ENCODE peak calls at places on chromosomes 5 and 9, in five cellular contexts. One of them, this sample, is unnamed.
A peak's percentile ranks its signal among the peaks of the same experiment; 100 is the strongest.

GRCh38 chr5:14581333-14581890 is at the start of gene OTULINL:
- DNase-seq in gastrocnemius medialis: peak; percentile 68
- DNase-seq in stimulated activated CD4-positive, alpha-beta T cell treated with anti-CD3 and anti-CD28 coated beads, Interleukin-4, amount 100 ng/mL, for 1 hour: peak; percentile 91
- DNase-seq in ELF-1: peak; percentile 78
- DNase-seq in body of pancreas: peak; percentile 91
- DNase-seq in this sample: peak; percentile 92

GRCh38 chr9:17725399-17726010 is 146.6 kb downstream of the SH3GL2 start:
- DNase-seq in stimulated activated CD4-positive, alpha-beta T cell treated with anti-CD3 and anti-CD28 coated beads, Interleukin-4, amount 100 ng/mL, for 1 hour: no peak
- DNase-seq in ELF-1: no peak
- DNase-seq in body of pancreas: no peak
- DNase-seq in gastrocnemius medialis: no peak
- DNase-seq in this sample: no peak

GRCh38 chr5:45697211-45697610 is 1.0 kb upstream of the HCN1 start:
- DNase-seq in gastrocnemius medialis: no peak
- DNase-seq in stimulated activated CD4-positive, alpha-beta T cell treated with anti-CD3 and anti-CD28 coated beads, Interleukin-4, amount 100 ng/mL, for 1 hour: no peak
- DNase-seq in body of pancreas: no peak
- DNase-seq in ELF-1: no peak
- DNase-seq in this sample: no peak

GRCh38 chr9:133443982-133444381 is 15.8 kb upstream of the CACFD1 start:
- DNase-seq in stimulated activated CD4-positive, alpha-beta T cell treated with anti-CD3 and anti-CD28 coated beads, Interleukin-4, amount 100 ng/mL, for 1 hour: no peak
- DNase-seq in ELF-1: no peak
- DNase-seq in gastrocnemius medialis: no peak
- DNase-seq in body of pancreas: no peak
- DNase-seq in this sample: no peak

GRCh38 chr5:69231851-69232250 is 2.8 kb upstream of the CDK7 start:
- DNase-seq in stimulated activated CD4-positive, alpha-beta T cell treated with anti-CD3 and anti-CD28 coated beads, Interleukin-4, amount 100 ng/mL, for 1 hour: no peak
- DNase-seq in ELF-1: no peak
- DNase-seq in body of pancreas: no peak
- DNase-seq in gastrocnemius medialis: no peak
- DNase-seq in this sample: no peak

GRCh38 chr9:86350006-86350755 is 4.0 kb downstream of the TUT7 start:
- DNase-seq in body of pancreas: no peak
- DNase-seq in stimulated activated CD4-positive, alpha-beta T cell treated with anti-CD3 and anti-CD28 coated beads, Interleukin-4, amount 100 ng/mL, for 1 hour: no peak
- DNase-seq in ELF-1: no peak
- DNase-seq in gastrocnemius medialis: no peak
- DNase-seq in this sample: no peak

GRCh38 chr9:107358867-107359440 is 75.9 kb downstream of the RAD23B start:
- DNase-seq in gastrocnemius medialis: no peak
- DNase-seq in stimulated activated CD4-positive, alpha-beta T cell treated with anti-CD3 and anti-CD28 coated beads, Interleukin-4, amount 100 ng/mL, for 1 hour: no peak
- DNase-seq in body of pancreas: no peak
- DNase-seq in ELF-1: peak; percentile 52
- DNase-seq in this sample: no peak

GRCh38 chr9:70947086-70947485 is 174.3 kb downstream of the TRPM3 start:
- DNase-seq in ELF-1: no peak
- DNase-seq in body of pancreas: no peak
- DNase-seq in gastrocnemius medialis: no peak
- DNase-seq in stimulated activated CD4-positive, alpha-beta T cell treated with anti-CD3 and anti-CD28 coated beads, Interleukin-4, amount 100 ng/mL, for 1 hour: no peak
- DNase-seq in this sample: no peak

GRCh38 chr5:10935536-10935935 is 174.5 kb upstream of the DAP start:
- DNase-seq in ELF-1: no peak
- DNase-seq in body of pancreas: no peak
- DNase-seq in stimulated activated CD4-positive, alpha-beta T cell treated with anti-CD3 and anti-CD28 coated beads, Interleukin-4, amount 100 ng/mL, for 1 hour: no peak
- DNase-seq in gastrocnemius medialis: no peak
- DNase-seq in this sample: no peak

GRCh38 chr5:172556971-172557461 is 84.0 kb upstream of the NEURL1B start:
- DNase-seq in body of pancreas: peak; percentile 24
- DNase-seq in gastrocnemius medialis: no peak
- DNase-seq in ELF-1: no peak
- DNase-seq in stimulated activated CD4-positive, alpha-beta T cell treated with anti-CD3 and anti-CD28 coated beads, Interleukin-4, amount 100 ng/mL, for 1 hour: no peak
- DNase-seq in this sample: no peak

GRCh38 chr5:113487411-113487778 is 858 bp downstream of the MCC start:
- DNase-seq in ELF-1: peak; percentile 31
- DNase-seq in body of pancreas: peak; percentile 18
- DNase-seq in gastrocnemius medialis: no peak
- DNase-seq in stimulated activated CD4-positive, alpha-beta T cell treated with anti-CD3 and anti-CD28 coated beads, Interleukin-4, amount 100 ng/mL, for 1 hour: no peak
- DNase-seq in this sample: peak; percentile 8

GRCh38 chr5:171562822-171563221 is 143.4 kb downstream of the FGF18 start:
- DNase-seq in stimulated activated CD4-positive, alpha-beta T cell treated with anti-CD3 and anti-CD28 coated beads, Interleukin-4, amount 100 ng/mL, for 1 hour: no peak
- DNase-seq in ELF-1: no peak
- DNase-seq in gastrocnemius medialis: no peak
- DNase-seq in body of pancreas: no peak
- DNase-seq in this sample: no peak

GRCh38 chr5:62144395-62145022 is 161.5 kb upstream of the KIF2A start:
- DNase-seq in body of pancreas: peak; percentile 56
- DNase-seq in gastrocnemius medialis: no peak
- DNase-seq in ELF-1: no peak
- DNase-seq in stimulated activated CD4-positive, alpha-beta T cell treated with anti-CD3 and anti-CD28 coated beads, Interleukin-4, amount 100 ng/mL, for 1 hour: no peak
- DNase-seq in this sample: no peak

GRCh38 chr5:137995077-137995746 is 37.7 kb downstream of the FAM13B start:
- DNase-seq in ELF-1: no peak
- DNase-seq in gastrocnemius medialis: no peak
- DNase-seq in body of pancreas: no peak
- DNase-seq in stimulated activated CD4-positive, alpha-beta T cell treated with anti-CD3 and anti-CD28 coated beads, Interleukin-4, amount 100 ng/mL, for 1 hour: no peak
- DNase-seq in this sample: no peak

GRCh38 chr5:124662261-124662781 is 84.1 kb downstream of the ZNF608 start:
- DNase-seq in body of pancreas: peak; percentile 36
- DNase-seq in stimulated activated CD4-positive, alpha-beta T cell treated with anti-CD3 and anti-CD28 coated beads, Interleukin-4, amount 100 ng/mL, for 1 hour: no peak
- DNase-seq in gastrocnemius medialis: no peak
- DNase-seq in ELF-1: peak; percentile 91
- DNase-seq in this sample: no peak

GRCh38 chr9:36834736-36835135 is 199.3 kb downstream of the PAX5 start:
- DNase-seq in ELF-1: no peak
- DNase-seq in gastrocnemius medialis: no peak
- DNase-seq in body of pancreas: no peak
- DNase-seq in stimulated activated CD4-positive, alpha-beta T cell treated with anti-CD3 and anti-CD28 coated beads, Interleukin-4, amount 100 ng/mL, for 1 hour: no peak
- DNase-seq in this sample: no peak

GRCh38 chr5:84961903-84962302 is 577.2 kb upstream of the EDIL3 start:
- DNase-seq in ELF-1: no peak
- DNase-seq in body of pancreas: no peak
- DNase-seq in gastrocnemius medialis: no peak
- DNase-seq in stimulated activated CD4-positive, alpha-beta T cell treated with anti-CD3 and anti-CD28 coated beads, Interleukin-4, amount 100 ng/mL, for 1 hour: no peak
- DNase-seq in this sample: no peak

GRCh38 chr5:100746730-100747129 is 156.4 kb downstream of the ST8SIA4 start:
- DNase-seq in gastrocnemius medialis: no peak
- DNase-seq in body of pancreas: no peak
- DNase-seq in ELF-1: no peak
- DNase-seq in stimulated activated CD4-positive, alpha-beta T cell treated with anti-CD3 and anti-CD28 coated beads, Interleukin-4, amount 100 ng/mL, for 1 hour: no peak
- DNase-seq in this sample: no peak

GRCh38 chr9:89013660-89014059 is 22.4 kb downstream of the S1PR3 start:
- DNase-seq in body of pancreas: no peak
- DNase-seq in stimulated activated CD4-positive, alpha-beta T cell treated with anti-CD3 and anti-CD28 coated beads, Interleukin-4, amount 100 ng/mL, for 1 hour: no peak
- DNase-seq in gastrocnemius medialis: no peak
- DNase-seq in ELF-1: no peak
- DNase-seq in this sample: no peak